ENCODE peak calls at places on chromosomes 11 and 22, in nine cellular contexts. One of them, this sample, is unnamed.

GRCh38 chr11:4862447-4863236 is 13.6 kb upstream of the OR51S1 start:
- DNase-seq in dorsolateral prefrontal cortex: no peak
- DNase-seq in omental fat pad: no peak
- DNase-seq in HuH-7.5: no peak
- DNase-seq in NCI-H460: no peak
- DNase-seq in activated T-helper 1 cell treated with anti-CD3 and anti-CD28 coated beads, Interleukin-12 subunit alpha, Interleukin-12 subunit beta, Interleukin-2, Interleukin-4 antibody, amounts not matched to agents 30 ng/mL and 10 ng/mL and 1 ng/mL, durations not matched to agents 14 hours and 24 hours and 36 hours: no peak
- DNase-seq in H54: no peak
- DNase-seq in stimulated activated effector memory CD8-positive, alpha-beta T cell treated with anti-CD3 and anti-CD28 coated beads, Interleukin-12 subunit alpha, Interleukin-12 subunit beta, amount 100 ng/mL, for 72 hours: no peak
- DNase-seq in IMR-90: no peak
- DNase-seq in this sample: no peak

GRCh38 chr11:70535191-70535971 is 137.1 kb downstream of the CTTN start:
- DNase-seq in dorsolateral prefrontal cortex: no peak
- DNase-seq in omental fat pad: no peak
- DNase-seq in HuH-7.5: no peak
- DNase-seq in NCI-H460: no peak
- DNase-seq in activated T-helper 1 cell treated with anti-CD3 and anti-CD28 coated beads, Interleukin-12 subunit alpha, Interleukin-12 subunit beta, Interleukin-2, Interleukin-4 antibody, amounts not matched to agents 30 ng/mL and 10 ng/mL and 1 ng/mL, durations not matched to agents 14 hours and 24 hours and 36 hours: no peak
- DNase-seq in H54: no peak
- DNase-seq in stimulated activated effector memory CD8-positive, alpha-beta T cell treated with anti-CD3 and anti-CD28 coated beads, Interleukin-12 subunit alpha, Interleukin-12 subunit beta, amount 100 ng/mL, for 72 hours: no peak
- DNase-seq in IMR-90: no peak
- DNase-seq in this sample: no peak

GRCh38 chr11:117117681-117118080 is 19.5 kb upstream of the SIK3 start:
- DNase-seq in dorsolateral prefrontal cortex: no peak
- DNase-seq in omental fat pad: no peak
- DNase-seq in HuH-7.5: no peak
- DNase-seq in NCI-H460: no peak
- DNase-seq in activated T-helper 1 cell treated with anti-CD3 and anti-CD28 coated beads, Interleukin-12 subunit alpha, Interleukin-12 subunit beta, Interleukin-2, Interleukin-4 antibody, amounts not matched to agents 30 ng/mL and 10 ng/mL and 1 ng/mL, durations not matched to agents 14 hours and 24 hours and 36 hours: no peak
- DNase-seq in H54: no peak
- DNase-seq in stimulated activated effector memory CD8-positive, alpha-beta T cell treated with anti-CD3 and anti-CD28 coated beads, Interleukin-12 subunit alpha, Interleukin-12 subunit beta, amount 100 ng/mL, for 72 hours: no peak
- DNase-seq in IMR-90: no peak
- DNase-seq in this sample: no peak

GRCh38 chr22:31278643-31279326 is 13.5 kb downstream of the PIK3IP1 start:
- DNase-seq in dorsolateral prefrontal cortex: no peak
- DNase-seq in omental fat pad: no peak
- DNase-seq in HuH-7.5: no peak
- DNase-seq in NCI-H460: no peak
- DNase-seq in activated T-helper 1 cell treated with anti-CD3 and anti-CD28 coated beads, Interleukin-12 subunit alpha, Interleukin-12 subunit beta, Interleukin-2, Interleukin-4 antibody, amounts not matched to agents 30 ng/mL and 10 ng/mL and 1 ng/mL, durations not matched to agents 14 hours and 24 hours and 36 hours: peak
- DNase-seq in H54: no peak
- DNase-seq in stimulated activated effector memory CD8-positive, alpha-beta T cell treated with anti-CD3 and anti-CD28 coated beads, Interleukin-12 subunit alpha, Interleukin-12 subunit beta, amount 100 ng/mL, for 72 hours: no peak
- DNase-seq in IMR-90: no peak
- DNase-seq in this sample: no peak

GRCh38 chr11:45857834-45858492 is 10.7 kb downstream of the CRY2 start:
- DNase-seq in dorsolateral prefrontal cortex: no peak
- DNase-seq in omental fat pad: peak
- DNase-seq in HuH-7.5: no peak
- DNase-seq in NCI-H460: no peak
- DNase-seq in activated T-helper 1 cell treated with anti-CD3 and anti-CD28 coated beads, Interleukin-12 subunit alpha, Interleukin-12 subunit beta, Interleukin-2, Interleukin-4 antibody, amounts not matched to agents 30 ng/mL and 10 ng/mL and 1 ng/mL, durations not matched to agents 14 hours and 24 hours and 36 hours: no peak
- DNase-seq in H54: no peak
- DNase-seq in stimulated activated effector memory CD8-positive, alpha-beta T cell treated with anti-CD3 and anti-CD28 coated beads, Interleukin-12 subunit alpha, Interleukin-12 subunit beta, amount 100 ng/mL, for 72 hours: no peak
- DNase-seq in IMR-90: peak
- DNase-seq in this sample: peak

GRCh38 chr11:55849037-55849436 is 10.5 kb downstream of the OR5D16 start:
- DNase-seq in dorsolateral prefrontal cortex: no peak
- DNase-seq in omental fat pad: no peak
- DNase-seq in HuH-7.5: no peak
- DNase-seq in NCI-H460: no peak
- DNase-seq in activated T-helper 1 cell treated with anti-CD3 and anti-CD28 coated beads, Interleukin-12 subunit alpha, Interleukin-12 subunit beta, Interleukin-2, Interleukin-4 antibody, amounts not matched to agents 30 ng/mL and 10 ng/mL and 1 ng/mL, durations not matched to agents 14 hours and 24 hours and 36 hours: no peak
- DNase-seq in H54: no peak
- DNase-seq in stimulated activated effector memory CD8-positive, alpha-beta T cell treated with anti-CD3 and anti-CD28 coated beads, Interleukin-12 subunit alpha, Interleukin-12 subunit beta, amount 100 ng/mL, for 72 hours: no peak
- DNase-seq in IMR-90: no peak
- DNase-seq in this sample: no peak

GRCh38 chr11:6320411-6321207 is at the start of gene CAVIN3:
- DNase-seq in dorsolateral prefrontal cortex: no peak
- DNase-seq in omental fat pad: peak
- DNase-seq in HuH-7.5: no peak
- DNase-seq in NCI-H460: no peak
- DNase-seq in activated T-helper 1 cell treated with anti-CD3 and anti-CD28 coated beads, Interleukin-12 subunit alpha, Interleukin-12 subunit beta, Interleukin-2, Interleukin-4 antibody, amounts not matched to agents 30 ng/mL and 10 ng/mL and 1 ng/mL, durations not matched to agents 14 hours and 24 hours and 36 hours: peak
- DNase-seq in H54: no peak
- DNase-seq in stimulated activated effector memory CD8-positive, alpha-beta T cell treated with anti-CD3 and anti-CD28 coated beads, Interleukin-12 subunit alpha, Interleukin-12 subunit beta, amount 100 ng/mL, for 72 hours: peak
- DNase-seq in IMR-90: peak
- DNase-seq in this sample: no peak

GRCh38 chr11:11810764-11811726 is 30.7 kb upstream of the USP47 start:
- DNase-seq in dorsolateral prefrontal cortex: no peak
- DNase-seq in omental fat pad: no peak
- DNase-seq in HuH-7.5: no peak
- DNase-seq in NCI-H460: no peak
- DNase-seq in activated T-helper 1 cell treated with anti-CD3 and anti-CD28 coated beads, Interleukin-12 subunit alpha, Interleukin-12 subunit beta, Interleukin-2, Interleukin-4 antibody, amounts not matched to agents 30 ng/mL and 10 ng/mL and 1 ng/mL, durations not matched to agents 14 hours and 24 hours and 36 hours: no peak
- DNase-seq in H54: no peak
- DNase-seq in stimulated activated effector memory CD8-positive, alpha-beta T cell treated with anti-CD3 and anti-CD28 coated beads, Interleukin-12 subunit alpha, Interleukin-12 subunit beta, amount 100 ng/mL, for 72 hours: no peak
- DNase-seq in IMR-90: no peak
- DNase-seq in this sample: no peak

GRCh38 chr11:61163714-61164609 is 2.7 kb upstream of the VPS37C start:
- DNase-seq in dorsolateral prefrontal cortex: no peak
- DNase-seq in omental fat pad: no peak
- DNase-seq in HuH-7.5: no peak
- DNase-seq in NCI-H460: no peak
- DNase-seq in activated T-helper 1 cell treated with anti-CD3 and anti-CD28 coated beads, Interleukin-12 subunit alpha, Interleukin-12 subunit beta, Interleukin-2, Interleukin-4 antibody, amounts not matched to agents 30 ng/mL and 10 ng/mL and 1 ng/mL, durations not matched to agents 14 hours and 24 hours and 36 hours: no peak
- DNase-seq in H54: no peak
- DNase-seq in stimulated activated effector memory CD8-positive, alpha-beta T cell treated with anti-CD3 and anti-CD28 coated beads, Interleukin-12 subunit alpha, Interleukin-12 subunit beta, amount 100 ng/mL, for 72 hours: no peak
- DNase-seq in IMR-90: no peak
- DNase-seq in this sample: peak

GRCh38 chr11:102868359-102868758 is 6.4 kb downstream of the MMP12 start:
- DNase-seq in dorsolateral prefrontal cortex: no peak
- DNase-seq in omental fat pad: no peak
- DNase-seq in HuH-7.5: no peak
- DNase-seq in NCI-H460: no peak
- DNase-seq in activated T-helper 1 cell treated with anti-CD3 and anti-CD28 coated beads, Interleukin-12 subunit alpha, Interleukin-12 subunit beta, Interleukin-2, Interleukin-4 antibody, amounts not matched to agents 30 ng/mL and 10 ng/mL and 1 ng/mL, durations not matched to agents 14 hours and 24 hours and 36 hours: no peak
- DNase-seq in H54: no peak
- DNase-seq in stimulated activated effector memory CD8-positive, alpha-beta T cell treated with anti-CD3 and anti-CD28 coated beads, Interleukin-12 subunit alpha, Interleukin-12 subunit beta, amount 100 ng/mL, for 72 hours: no peak
- DNase-seq in IMR-90: peak
- DNase-seq in this sample: no peak

GRCh38 chr11:114368918-114369680 is 31.2 kb downstream of the C11orf71 start:
- DNase-seq in dorsolateral prefrontal cortex: no peak
- DNase-seq in omental fat pad: no peak
- DNase-seq in HuH-7.5: no peak
- DNase-seq in NCI-H460: no peak
- DNase-seq in activated T-helper 1 cell treated with anti-CD3 and anti-CD28 coated beads, Interleukin-12 subunit alpha, Interleukin-12 subunit beta, Interleukin-2, Interleukin-4 antibody, amounts not matched to agents 30 ng/mL and 10 ng/mL and 1 ng/mL, durations not matched to agents 14 hours and 24 hours and 36 hours: no peak
- DNase-seq in H54: no peak
- DNase-seq in stimulated activated effector memory CD8-positive, alpha-beta T cell treated with anti-CD3 and anti-CD28 coated beads, Interleukin-12 subunit alpha, Interleukin-12 subunit beta, amount 100 ng/mL, for 72 hours: no peak
- DNase-seq in IMR-90: no peak
- DNase-seq in this sample: no peak

GRCh38 chr11:120209750-120210650 is 832 bp upstream of the OAF start:
- DNase-seq in dorsolateral prefrontal cortex: no peak
- DNase-seq in omental fat pad: no peak
- DNase-seq in HuH-7.5: peak
- DNase-seq in NCI-H460: no peak
- DNase-seq in activated T-helper 1 cell treated with anti-CD3 and anti-CD28 coated beads, Interleukin-12 subunit alpha, Interleukin-12 subunit beta, Interleukin-2, Interleukin-4 antibody, amounts not matched to agents 30 ng/mL and 10 ng/mL and 1 ng/mL, durations not matched to agents 14 hours and 24 hours and 36 hours: no peak
- DNase-seq in H54: no peak
- DNase-seq in stimulated activated effector memory CD8-positive, alpha-beta T cell treated with anti-CD3 and anti-CD28 coated beads, Interleukin-12 subunit alpha, Interleukin-12 subunit beta, amount 100 ng/mL, for 72 hours: no peak
- DNase-seq in IMR-90: no peak
- DNase-seq in this sample: no peak

GRCh38 chr11:33952805-33953204 is 60.9 kb upstream of the LMO2 start:
- DNase-seq in dorsolateral prefrontal cortex: no peak
- DNase-seq in omental fat pad: no peak
- DNase-seq in HuH-7.5: no peak
- DNase-seq in NCI-H460: no peak
- DNase-seq in activated T-helper 1 cell treated with anti-CD3 and anti-CD28 coated beads, Interleukin-12 subunit alpha, Interleukin-12 subunit beta, Interleukin-2, Interleukin-4 antibody, amounts not matched to agents 30 ng/mL and 10 ng/mL and 1 ng/mL, durations not matched to agents 14 hours and 24 hours and 36 hours: no peak
- DNase-seq in H54: no peak
- DNase-seq in stimulated activated effector memory CD8-positive, alpha-beta T cell treated with anti-CD3 and anti-CD28 coated beads, Interleukin-12 subunit alpha, Interleukin-12 subunit beta, amount 100 ng/mL, for 72 hours: no peak
- DNase-seq in IMR-90: no peak
- DNase-seq in this sample: no peak

GRCh38 chr11:133898770-133899115 is 53.4 kb upstream of the SPATA19 start:
- DNase-seq in dorsolateral prefrontal cortex: no peak
- DNase-seq in omental fat pad: no peak
- DNase-seq in HuH-7.5: no peak
- DNase-seq in NCI-H460: no peak
- DNase-seq in activated T-helper 1 cell treated with anti-CD3 and anti-CD28 coated beads, Interleukin-12 subunit alpha, Interleukin-12 subunit beta, Interleukin-2, Interleukin-4 antibody, amounts not matched to agents 30 ng/mL and 10 ng/mL and 1 ng/mL, durations not matched to agents 14 hours and 24 hours and 36 hours: no peak
- DNase-seq in H54: no peak
- DNase-seq in stimulated activated effector memory CD8-positive, alpha-beta T cell treated with anti-CD3 and anti-CD28 coated beads, Interleukin-12 subunit alpha, Interleukin-12 subunit beta, amount 100 ng/mL, for 72 hours: no peak
- DNase-seq in IMR-90: no peak
- DNase-seq in this sample: no peak

GRCh38 chr11:107102692-107103463 is 84.6 kb upstream of the GUCY1A2 start:
- DNase-seq in dorsolateral prefrontal cortex: peak
- DNase-seq in omental fat pad: no peak
- DNase-seq in HuH-7.5: no peak
- DNase-seq in NCI-H460: no peak
- DNase-seq in activated T-helper 1 cell treated with anti-CD3 and anti-CD28 coated beads, Interleukin-12 subunit alpha, Interleukin-12 subunit beta, Interleukin-2, Interleukin-4 antibody, amounts not matched to agents 30 ng/mL and 10 ng/mL and 1 ng/mL, durations not matched to agents 14 hours and 24 hours and 36 hours: no peak
- DNase-seq in H54: no peak
- DNase-seq in stimulated activated effector memory CD8-positive, alpha-beta T cell treated with anti-CD3 and anti-CD28 coated beads, Interleukin-12 subunit alpha, Interleukin-12 subunit beta, amount 100 ng/mL, for 72 hours: no peak
- DNase-seq in IMR-90: no peak
- DNase-seq in this sample: no peak

GRCh38 chr11:122697636-122698167 is 42.2 kb downstream of the UBASH3B start:
- DNase-seq in dorsolateral prefrontal cortex: no peak
- DNase-seq in omental fat pad: no peak
- DNase-seq in HuH-7.5: no peak
- DNase-seq in NCI-H460: peak
- DNase-seq in activated T-helper 1 cell treated with anti-CD3 and anti-CD28 coated beads, Interleukin-12 subunit alpha, Interleukin-12 subunit beta, Interleukin-2, Interleukin-4 antibody, amounts not matched to agents 30 ng/mL and 10 ng/mL and 1 ng/mL, durations not matched to agents 14 hours and 24 hours and 36 hours: peak
- DNase-seq in H54: no peak
- DNase-seq in stimulated activated effector memory CD8-positive, alpha-beta T cell treated with anti-CD3 and anti-CD28 coated beads, Interleukin-12 subunit alpha, Interleukin-12 subunit beta, amount 100 ng/mL, for 72 hours: no peak
- DNase-seq in IMR-90: peak
- DNase-seq in this sample: no peak

GRCh38 chr11:72333657-72334056 is 89.7 kb upstream of the PHOX2A start:
- DNase-seq in dorsolateral prefrontal cortex: no peak
- DNase-seq in omental fat pad: no peak
- DNase-seq in HuH-7.5: no peak
- DNase-seq in NCI-H460: no peak
- DNase-seq in activated T-helper 1 cell treated with anti-CD3 and anti-CD28 coated beads, Interleukin-12 subunit alpha, Interleukin-12 subunit beta, Interleukin-2, Interleukin-4 antibody, amounts not matched to agents 30 ng/mL and 10 ng/mL and 1 ng/mL, durations not matched to agents 14 hours and 24 hours and 36 hours: peak
- DNase-seq in H54: no peak
- DNase-seq in stimulated activated effector memory CD8-positive, alpha-beta T cell treated with anti-CD3 and anti-CD28 coated beads, Interleukin-12 subunit alpha, Interleukin-12 subunit beta, amount 100 ng/mL, for 72 hours: no peak
- DNase-seq in IMR-90: no peak
- DNase-seq in this sample: no peak

GRCh38 chr11:71207996-71208774 is 44.2 kb downstream of the SHANK2 start:
- DNase-seq in dorsolateral prefrontal cortex: no peak
- DNase-seq in omental fat pad: no peak
- DNase-seq in HuH-7.5: no peak
- DNase-seq in NCI-H460: no peak
- DNase-seq in activated T-helper 1 cell treated with anti-CD3 and anti-CD28 coated beads, Interleukin-12 subunit alpha, Interleukin-12 subunit beta, Interleukin-2, Interleukin-4 antibody, amounts not matched to agents 30 ng/mL and 10 ng/mL and 1 ng/mL, durations not matched to agents 14 hours and 24 hours and 36 hours: no peak
- DNase-seq in H54: no peak
- DNase-seq in stimulated activated effector memory CD8-positive, alpha-beta T cell treated with anti-CD3 and anti-CD28 coated beads, Interleukin-12 subunit alpha, Interleukin-12 subunit beta, amount 100 ng/mL, for 72 hours: no peak
- DNase-seq in IMR-90: no peak
- DNase-seq in this sample: no peak

GRCh38 chr22:38338772-38339379 is 21.6 kb upstream of the CSNK1E start:
- DNase-seq in dorsolateral prefrontal cortex: no peak
- DNase-seq in omental fat pad: no peak
- DNase-seq in HuH-7.5: no peak
- DNase-seq in NCI-H460: no peak
- DNase-seq in activated T-helper 1 cell treated with anti-CD3 and anti-CD28 coated beads, Interleukin-12 subunit alpha, Interleukin-12 subunit beta, Interleukin-2, Interleukin-4 antibody, amounts not matched to agents 30 ng/mL and 10 ng/mL and 1 ng/mL, durations not matched to agents 14 hours and 24 hours and 36 hours: no peak
- DNase-seq in H54: no peak
- DNase-seq in stimulated activated effector memory CD8-positive, alpha-beta T cell treated with anti-CD3 and anti-CD28 coated beads, Interleukin-12 subunit alpha, Interleukin-12 subunit beta, amount 100 ng/mL, for 72 hours: no peak
- DNase-seq in IMR-90: no peak
- DNase-seq in this sample: no peak

GRCh38 chr11:65726660-65727059 is 6.1 kb upstream of the RNASEH2C start:
- DNase-seq in dorsolateral prefrontal cortex: no peak
- DNase-seq in omental fat pad: no peak
- DNase-seq in HuH-7.5: no peak
- DNase-seq in NCI-H460: no peak
- DNase-seq in activated T-helper 1 cell treated with anti-CD3 and anti-CD28 coated beads, Interleukin-12 subunit alpha, Interleukin-12 subunit beta, Interleukin-2, Interleukin-4 antibody, amounts not matched to agents 30 ng/mL and 10 ng/mL and 1 ng/mL, durations not matched to agents 14 hours and 24 hours and 36 hours: no peak
- DNase-seq in H54: no peak
- DNase-seq in stimulated activated effector memory CD8-positive, alpha-beta T cell treated with anti-CD3 and anti-CD28 coated beads, Interleukin-12 subunit alpha, Interleukin-12 subunit beta, amount 100 ng/mL, for 72 hours: no peak
- DNase-seq in IMR-90: no peak
- DNase-seq in this sample: no peak

GRCh38 chr22:29816128-29816527 is 21.9 kb downstream of the ASCC2 start:
- DNase-seq in dorsolateral prefrontal cortex: no peak
- DNase-seq in omental fat pad: no peak
- DNase-seq in HuH-7.5: no peak
- DNase-seq in NCI-H460: no peak
- DNase-seq in activated T-helper 1 cell treated with anti-CD3 and anti-CD28 coated beads, Interleukin-12 subunit alpha, Interleukin-12 subunit beta, Interleukin-2, Interleukin-4 antibody, amounts not matched to agents 30 ng/mL and 10 ng/mL and 1 ng/mL, durations not matched to agents 14 hours and 24 hours and 36 hours: no peak
- DNase-seq in H54: no peak
- DNase-seq in stimulated activated effector memory CD8-positive, alpha-beta T cell treated with anti-CD3 and anti-CD28 coated beads, Interleukin-12 subunit alpha, Interleukin-12 subunit beta, amount 100 ng/mL, for 72 hours: no peak
- DNase-seq in IMR-90: no peak
- DNase-seq in this sample: peak

GRCh38 chr11:132402056-132402684 is 1031.8 kb downstream of the NTM start:
- DNase-seq in dorsolateral prefrontal cortex: peak
- DNase-seq in omental fat pad: no peak
- DNase-seq in HuH-7.5: no peak
- DNase-seq in NCI-H460: peak
- DNase-seq in activated T-helper 1 cell treated with anti-CD3 and anti-CD28 coated beads, Interleukin-12 subunit alpha, Interleukin-12 subunit beta, Interleukin-2, Interleukin-4 antibody, amounts not matched to agents 30 ng/mL and 10 ng/mL and 1 ng/mL, durations not matched to agents 14 hours and 24 hours and 36 hours: no peak
- DNase-seq in H54: peak
- DNase-seq in stimulated activated effector memory CD8-positive, alpha-beta T cell treated with anti-CD3 and anti-CD28 coated beads, Interleukin-12 subunit alpha, Interleukin-12 subunit beta, amount 100 ng/mL, for 72 hours: no peak
- DNase-seq in IMR-90: peak
- DNase-seq in this sample: no peak

GRCh38 chr11:353315-353857 is 15.9 kb upstream of the B4GALNT4 start:
- DNase-seq in dorsolateral prefrontal cortex: peak
- DNase-seq in omental fat pad: peak
- DNase-seq in HuH-7.5: peak
- DNase-seq in NCI-H460: no peak
- DNase-seq in activated T-helper 1 cell treated with anti-CD3 and anti-CD28 coated beads, Interleukin-12 subunit alpha, Interleukin-12 subunit beta, Interleukin-2, Interleukin-4 antibody, amounts not matched to agents 30 ng/mL and 10 ng/mL and 1 ng/mL, durations not matched to agents 14 hours and 24 hours and 36 hours: no peak
- DNase-seq in H54: no peak
- DNase-seq in stimulated activated effector memory CD8-positive, alpha-beta T cell treated with anti-CD3 and anti-CD28 coated beads, Interleukin-12 subunit alpha, Interleukin-12 subunit beta, amount 100 ng/mL, for 72 hours: no peak
- DNase-seq in IMR-90: peak
- DNase-seq in this sample: peak

GRCh38 chr11:33067294-33067693 is 27.9 kb downstream of the TCP11L1 start:
- DNase-seq in dorsolateral prefrontal cortex: no peak
- DNase-seq in omental fat pad: no peak
- DNase-seq in HuH-7.5: no peak
- DNase-seq in NCI-H460: no peak
- DNase-seq in activated T-helper 1 cell treated with anti-CD3 and anti-CD28 coated beads, Interleukin-12 subunit alpha, Interleukin-12 subunit beta, Interleukin-2, Interleukin-4 antibody, amounts not matched to agents 30 ng/mL and 10 ng/mL and 1 ng/mL, durations not matched to agents 14 hours and 24 hours and 36 hours: no peak
- DNase-seq in H54: no peak
- DNase-seq in stimulated activated effector memory CD8-positive, alpha-beta T cell treated with anti-CD3 and anti-CD28 coated beads, Interleukin-12 subunit alpha, Interleukin-12 subunit beta, amount 100 ng/mL, for 72 hours: no peak
- DNase-seq in IMR-90: no peak
- DNase-seq in this sample: no peak

GRCh38 chr11:73950869-73951710 is at the start of gene DNAJB13:
- DNase-seq in dorsolateral prefrontal cortex: peak
- DNase-seq in omental fat pad: no peak
- DNase-seq in HuH-7.5: peak
- DNase-seq in NCI-H460: no peak
- DNase-seq in activated T-helper 1 cell treated with anti-CD3 and anti-CD28 coated beads, Interleukin-12 subunit alpha, Interleukin-12 subunit beta, Interleukin-2, Interleukin-4 antibody, amounts not matched to agents 30 ng/mL and 10 ng/mL and 1 ng/mL, durations not matched to agents 14 hours and 24 hours and 36 hours: no peak
- DNase-seq in H54: peak
- DNase-seq in stimulated activated effector memory CD8-positive, alpha-beta T cell treated with anti-CD3 and anti-CD28 coated beads, Interleukin-12 subunit alpha, Interleukin-12 subunit beta, amount 100 ng/mL, for 72 hours: no peak
- DNase-seq in IMR-90: peak
- DNase-seq in this sample: no peak

GRCh38 chr11:32259641-32260081 is 168.8 kb downstream of the RCN1 start:
- DNase-seq in dorsolateral prefrontal cortex: no peak
- DNase-seq in omental fat pad: no peak
- DNase-seq in HuH-7.5: no peak
- DNase-seq in NCI-H460: no peak
- DNase-seq in activated T-helper 1 cell treated with anti-CD3 and anti-CD28 coated beads, Interleukin-12 subunit alpha, Interleukin-12 subunit beta, Interleukin-2, Interleukin-4 antibody, amounts not matched to agents 30 ng/mL and 10 ng/mL and 1 ng/mL, durations not matched to agents 14 hours and 24 hours and 36 hours: no peak
- DNase-seq in H54: no peak
- DNase-seq in stimulated activated effector memory CD8-positive, alpha-beta T cell treated with anti-CD3 and anti-CD28 coated beads, Interleukin-12 subunit alpha, Interleukin-12 subunit beta, amount 100 ng/mL, for 72 hours: no peak
- DNase-seq in IMR-90: peak
- DNase-seq in this sample: peak

GRCh38 chr11:109972181-109972715 is 120.9 kb upstream of the ZC3H12C start:
- DNase-seq in dorsolateral prefrontal cortex: no peak
- DNase-seq in omental fat pad: no peak
- DNase-seq in HuH-7.5: no peak
- DNase-seq in NCI-H460: no peak
- DNase-seq in activated T-helper 1 cell treated with anti-CD3 and anti-CD28 coated beads, Interleukin-12 subunit alpha, Interleukin-12 subunit beta, Interleukin-2, Interleukin-4 antibody, amounts not matched to agents 30 ng/mL and 10 ng/mL and 1 ng/mL, durations not matched to agents 14 hours and 24 hours and 36 hours: no peak
- DNase-seq in H54: no peak
- DNase-seq in stimulated activated effector memory CD8-positive, alpha-beta T cell treated with anti-CD3 and anti-CD28 coated beads, Interleukin-12 subunit alpha, Interleukin-12 subunit beta, amount 100 ng/mL, for 72 hours: no peak
- DNase-seq in IMR-90: peak
- DNase-seq in this sample: no peak

GRCh38 chr11:62708423-62709261 is 1.2 kb downstream of the GNG3 start:
- DNase-seq in dorsolateral prefrontal cortex: no peak
- DNase-seq in omental fat pad: no peak
- DNase-seq in HuH-7.5: no peak
- DNase-seq in NCI-H460: no peak
- DNase-seq in activated T-helper 1 cell treated with anti-CD3 and anti-CD28 coated beads, Interleukin-12 subunit alpha, Interleukin-12 subunit beta, Interleukin-2, Interleukin-4 antibody, amounts not matched to agents 30 ng/mL and 10 ng/mL and 1 ng/mL, durations not matched to agents 14 hours and 24 hours and 36 hours: peak
- DNase-seq in H54: no peak
- DNase-seq in stimulated activated effector memory CD8-positive, alpha-beta T cell treated with anti-CD3 and anti-CD28 coated beads, Interleukin-12 subunit alpha, Interleukin-12 subunit beta, amount 100 ng/mL, for 72 hours: peak
- DNase-seq in IMR-90: no peak
- DNase-seq in this sample: no peak

GRCh38 chr22:30947163-30947820 is 21.3 kb downstream of the MORC2 start:
- DNase-seq in dorsolateral prefrontal cortex: peak
- DNase-seq in omental fat pad: no peak
- DNase-seq in HuH-7.5: no peak
- DNase-seq in NCI-H460: no peak
- DNase-seq in activated T-helper 1 cell treated with anti-CD3 and anti-CD28 coated beads, Interleukin-12 subunit alpha, Interleukin-12 subunit beta, Interleukin-2, Interleukin-4 antibody, amounts not matched to agents 30 ng/mL and 10 ng/mL and 1 ng/mL, durations not matched to agents 14 hours and 24 hours and 36 hours: no peak
- DNase-seq in H54: no peak
- DNase-seq in stimulated activated effector memory CD8-positive, alpha-beta T cell treated with anti-CD3 and anti-CD28 coated beads, Interleukin-12 subunit alpha, Interleukin-12 subunit beta, amount 100 ng/mL, for 72 hours: no peak
- DNase-seq in IMR-90: no peak
- DNase-seq in this sample: peak

GRCh38 chr11:89437317-89437716 is 53.9 kb downstream of the NOX4 start:
- DNase-seq in dorsolateral prefrontal cortex: no peak
- DNase-seq in omental fat pad: no peak
- DNase-seq in HuH-7.5: no peak
- DNase-seq in NCI-H460: no peak
- DNase-seq in activated T-helper 1 cell treated with anti-CD3 and anti-CD28 coated beads, Interleukin-12 subunit alpha, Interleukin-12 subunit beta, Interleukin-2, Interleukin-4 antibody, amounts not matched to agents 30 ng/mL and 10 ng/mL and 1 ng/mL, durations not matched to agents 14 hours and 24 hours and 36 hours: no peak
- DNase-seq in H54: no peak
- DNase-seq in stimulated activated effector memory CD8-positive, alpha-beta T cell treated with anti-CD3 and anti-CD28 coated beads, Interleukin-12 subunit alpha, Interleukin-12 subunit beta, amount 100 ng/mL, for 72 hours: no peak
- DNase-seq in IMR-90: no peak
- DNase-seq in this sample: no peak

GRCh38 chr11:129144256-129144655 is 47.9 kb downstream of the ARHGAP32 start:
- DNase-seq in dorsolateral prefrontal cortex: no peak
- DNase-seq in omental fat pad: no peak
- DNase-seq in HuH-7.5: no peak
- DNase-seq in NCI-H460: no peak
- DNase-seq in activated T-helper 1 cell treated with anti-CD3 and anti-CD28 coated beads, Interleukin-12 subunit alpha, Interleukin-12 subunit beta, Interleukin-2, Interleukin-4 antibody, amounts not matched to agents 30 ng/mL and 10 ng/mL and 1 ng/mL, durations not matched to agents 14 hours and 24 hours and 36 hours: no peak
- DNase-seq in H54: no peak
- DNase-seq in stimulated activated effector memory CD8-positive, alpha-beta T cell treated with anti-CD3 and anti-CD28 coated beads, Interleukin-12 subunit alpha, Interleukin-12 subunit beta, amount 100 ng/mL, for 72 hours: no peak
- DNase-seq in IMR-90: no peak
- DNase-seq in this sample: no peak